ENCODE peak calls at places on chromosomes 5 and 9, in six cellular contexts. One of them, this sample, is unnamed. For H3K27me3, the result is how much of the 10 kb centered on the place peaks cover.

GRCh38 chr5:169295241-169295747 is 5.6 kb downstream of the SLIT3 start:
- DNase-seq in fibroblast of lung: no peak
- DNase-seq in tibial artery: no peak
- DNase-seq in IMR-90: no peak
- DNase-seq in tibial nerve: no peak
- DNase-seq in heart left ventricle: no peak
- DNase-seq in this sample: no peak

GRCh38 chr5:633521-633955 is 21.4 kb downstream of the CEP72 start:
- DNase-seq in fibroblast of lung: peak
- DNase-seq in tibial artery: no peak
- DNase-seq in IMR-90: peak
- DNase-seq in tibial nerve: no peak
- DNase-seq in heart left ventricle: no peak
- DNase-seq in this sample: peak

GRCh38 chr5:75510836-75511434 is 494 bp downstream of the CERT1 start:
- DNase-seq in fibroblast of lung: no peak
- DNase-seq in tibial artery: peak
- DNase-seq in IMR-90: peak
- DNase-seq in tibial nerve: peak
- DNase-seq in heart left ventricle: peak
- DNase-seq in this sample: peak

GRCh38 chr5:77984587-77984986 is 208.4 kb upstream of the TBCA start:
- DNase-seq in fibroblast of lung: no peak
- DNase-seq in tibial artery: no peak
- DNase-seq in IMR-90: no peak
- DNase-seq in tibial nerve: no peak
- DNase-seq in heart left ventricle: no peak
- DNase-seq in this sample: no peak

GRCh38 chr9:18982246-18982589 is 50.8 kb downstream of the SAXO1 start:
- DNase-seq in fibroblast of lung: no peak
- DNase-seq in tibial artery: no peak
- DNase-seq in IMR-90: no peak
- DNase-seq in tibial nerve: no peak
- DNase-seq in heart left ventricle: no peak
- DNase-seq in this sample: no peak

GRCh38 chr9:130467371-130467770 is 22.6 kb downstream of the ASS1 start:
- DNase-seq in fibroblast of lung: no peak
- DNase-seq in tibial artery: no peak
- DNase-seq in IMR-90: no peak
- DNase-seq in tibial nerve: no peak
- DNase-seq in heart left ventricle: no peak
- DNase-seq in this sample: no peak

GRCh38 chr5:124670672-124671592 is 75.5 kb downstream of the ZNF608 start:
- DNase-seq in fibroblast of lung: no peak
- DNase-seq in tibial artery: no peak
- DNase-seq in IMR-90: no peak
- DNase-seq in tibial nerve: no peak
- DNase-seq in heart left ventricle: no peak
- DNase-seq in this sample: no peak

GRCh38 chr5:175382171-175382570 is 61.8 kb downstream of the DRD1 start:
- DNase-seq in fibroblast of lung: no peak
- DNase-seq in tibial artery: no peak
- DNase-seq in IMR-90: no peak
- DNase-seq in tibial nerve: no peak
- DNase-seq in heart left ventricle: no peak
- DNase-seq in this sample: no peak

GRCh38 chr5:171861383-171861782 is 75.8 kb downstream of the SMIM23 start:
- DNase-seq in fibroblast of lung: peak
- DNase-seq in tibial artery: no peak
- DNase-seq in IMR-90: no peak
- DNase-seq in tibial nerve: no peak
- DNase-seq in heart left ventricle: no peak
- DNase-seq in this sample: no peak

GRCh38 chr5:111512026-111512405 is 319 bp downstream of the STARD4 start:
- DNase-seq in fibroblast of lung: peak
- DNase-seq in tibial artery: peak
- DNase-seq in IMR-90: peak
- DNase-seq in tibial nerve: peak
- DNase-seq in heart left ventricle: peak
- DNase-seq in this sample: no peak

GRCh38 chr5:141521244-141521781 is 32.4 kb downstream of the PCDHGC5 start:
- DNase-seq in fibroblast of lung: peak
- DNase-seq in tibial artery: peak
- DNase-seq in IMR-90: peak
- DNase-seq in tibial nerve: peak
- DNase-seq in heart left ventricle: no peak
- DNase-seq in this sample: no peak

GRCh38 chr5:159814810-159815585 is 101.3 kb upstream of the ADRA1B start:
- DNase-seq in fibroblast of lung: no peak
- DNase-seq in tibial artery: no peak
- DNase-seq in IMR-90: peak
- DNase-seq in tibial nerve: no peak
- DNase-seq in heart left ventricle: no peak
- DNase-seq in this sample: no peak

GRCh38 chr9:120861935-120862334 is 15.1 kb downstream of the PHF19 start:
- DNase-seq in fibroblast of lung: no peak
- DNase-seq in tibial artery: no peak
- DNase-seq in IMR-90: no peak
- DNase-seq in tibial nerve: no peak
- DNase-seq in heart left ventricle: no peak
- DNase-seq in this sample: no peak

GRCh38 chr5:72066658-72067057 is 40.6 kb upstream of the MAP1B start:
- DNase-seq in fibroblast of lung: peak
- DNase-seq in tibial artery: no peak
- DNase-seq in IMR-90: peak
- DNase-seq in tibial nerve: no peak
- DNase-seq in heart left ventricle: no peak
- DNase-seq in this sample: no peak

GRCh38 chr5:58868931-58869330 is 286.1 kb downstream of the RAB3C start:
- DNase-seq in fibroblast of lung: no peak
- DNase-seq in tibial artery: no peak
- DNase-seq in IMR-90: no peak
- DNase-seq in tibial nerve: no peak
- DNase-seq in heart left ventricle: no peak
- DNase-seq in this sample: no peak

GRCh38 chr5:80688648-80689420 is 34.1 kb upstream of the DHFR start:
- DNase-seq in fibroblast of lung: no peak
- DNase-seq in tibial artery: no peak
- DNase-seq in IMR-90: no peak
- DNase-seq in tibial nerve: no peak
- DNase-seq in heart left ventricle: no peak
- DNase-seq in this sample: no peak
- H3K27ac ChIP-seq in fibroblast of lung: no peak
- H3K27ac ChIP-seq in tibial artery: no peak
- H3K27ac ChIP-seq in IMR-90: no peak
- H3K27ac ChIP-seq in tibial nerve: no peak
- H3K27ac ChIP-seq in heart left ventricle: no peak
- H3K27ac ChIP-seq in this sample: no peak

GRCh38 chr9:135664266-135664665 is 1.2 kb downstream of the LCN9 start:
- DNase-seq in fibroblast of lung: no peak
- DNase-seq in tibial artery: no peak
- DNase-seq in IMR-90: no peak
- DNase-seq in tibial nerve: no peak
- DNase-seq in heart left ventricle: no peak
- DNase-seq in this sample: no peak

GRCh38 chr9:135663451-135663770 is 302 bp downstream of the LCN9 start:
- DNase-seq in fibroblast of lung: no peak
- DNase-seq in tibial artery: no peak
- DNase-seq in IMR-90: no peak
- DNase-seq in tibial nerve: no peak
- DNase-seq in heart left ventricle: peak
- DNase-seq in this sample: no peak

GRCh38 chr9:135662758-135663450 is at the start of gene LCN9:
- DNase-seq in fibroblast of lung: no peak
- DNase-seq in tibial artery: no peak
- DNase-seq in IMR-90: no peak
- DNase-seq in tibial nerve: no peak
- DNase-seq in heart left ventricle: peak
- DNase-seq in this sample: no peak

GRCh38 chr9:135664801-135665794 is 2.0 kb downstream of the LCN9 start:
- DNase-seq in fibroblast of lung: no peak
- DNase-seq in tibial artery: no peak
- DNase-seq in IMR-90: no peak
- DNase-seq in tibial nerve: no peak
- DNase-seq in heart left ventricle: no peak
- DNase-seq in this sample: no peak

GRCh38 chr9:135663857-135664256 is 748 bp downstream of the LCN9 start:
- DNase-seq in fibroblast of lung: no peak
- DNase-seq in tibial artery: no peak
- DNase-seq in IMR-90: no peak
- DNase-seq in tibial nerve: no peak
- DNase-seq in heart left ventricle: no peak
- DNase-seq in this sample: no peak
- H3K27me3 ChIP-seq in fibroblast of lung: under half
- H3K27me3 ChIP-seq in tibial artery: under half
- H3K27me3 ChIP-seq in IMR-90: under half
- H3K27me3 ChIP-seq in tibial nerve: under half
- H3K27me3 ChIP-seq in heart left ventricle: under half
- H3K27me3 ChIP-seq in this sample: under half

DNA sequence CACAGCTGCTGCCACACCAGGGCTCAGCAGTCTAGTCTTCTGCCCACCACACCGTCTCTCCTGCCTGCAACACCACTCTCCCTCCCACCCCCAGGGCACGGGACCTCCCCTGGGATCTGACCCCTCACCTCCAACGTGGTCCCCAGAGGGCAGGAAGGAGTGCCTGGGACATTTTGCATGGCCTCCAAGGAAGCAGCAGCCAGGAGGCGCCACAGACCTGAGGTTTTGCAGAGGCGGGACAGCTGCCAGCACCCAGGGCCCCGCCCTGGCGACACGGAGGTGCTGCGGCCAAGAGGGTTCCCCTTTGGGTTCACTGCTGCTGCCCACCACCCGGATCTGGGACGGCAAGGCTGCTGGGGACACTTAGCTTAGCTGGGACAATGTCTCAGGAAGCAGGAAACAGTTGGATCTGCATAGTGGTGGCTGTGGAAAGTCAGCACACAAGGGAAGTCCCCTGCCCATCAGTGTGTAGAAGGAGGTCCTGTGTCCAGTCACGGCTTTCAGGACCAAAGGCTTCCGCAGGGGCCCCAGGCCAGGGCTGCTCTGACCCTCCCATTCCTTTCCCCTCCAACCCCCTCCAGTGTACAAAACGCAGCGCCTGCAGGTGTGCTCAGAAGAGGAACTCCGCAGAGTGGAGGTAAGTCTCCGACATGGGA is 13.8 kb downstream of the PROP1 start:
- DNase-seq in fibroblast of lung: no peak
- DNase-seq in tibial artery: no peak
- DNase-seq in IMR-90: no peak
- DNase-seq in tibial nerve: no peak
- DNase-seq in heart left ventricle: no peak
- DNase-seq in this sample: no peak
- TF ChIP-seq CTCF in fibroblast of lung: no peak
- TF ChIP-seq CTCF in tibial artery: no peak
- TF ChIP-seq CTCF in IMR-90: no peak
- TF ChIP-seq CTCF in tibial nerve: no peak
- TF ChIP-seq CTCF in heart left ventricle: no peak
- TF ChIP-seq CTCF in this sample: no peak

GRCh38 chr9:90000925-90001324 is 396.1 kb downstream of the GADD45G start:
- DNase-seq in fibroblast of lung: peak
- DNase-seq in tibial artery: no peak
- DNase-seq in IMR-90: no peak
- DNase-seq in tibial nerve: no peak
- DNase-seq in heart left ventricle: no peak
- DNase-seq in this sample: no peak

GRCh38 chr9:90003046-90003355 is 398.2 kb downstream of the GADD45G start:
- DNase-seq in fibroblast of lung: no peak
- DNase-seq in tibial artery: peak
- DNase-seq in IMR-90: no peak
- DNase-seq in tibial nerve: no peak
- DNase-seq in heart left ventricle: no peak
- DNase-seq in this sample: no peak

GRCh38 chr9:90002299-90003045 is 397.7 kb downstream of the GADD45G start:
- DNase-seq in fibroblast of lung: no peak
- DNase-seq in tibial artery: no peak
- DNase-seq in IMR-90: no peak
- DNase-seq in tibial nerve: no peak
- DNase-seq in heart left ventricle: no peak
- DNase-seq in this sample: no peak

GRCh38 chr9:89999534-90000370 is 394.9 kb downstream of the GADD45G start:
- DNase-seq in fibroblast of lung: peak
- DNase-seq in tibial artery: peak
- DNase-seq in IMR-90: peak
- DNase-seq in tibial nerve: no peak
- DNase-seq in heart left ventricle: peak
- DNase-seq in this sample: peak

GRCh38 chr9:90001756-90002155 is 396.9 kb downstream of the GADD45G start:
- DNase-seq in fibroblast of lung: no peak
- DNase-seq in tibial artery: no peak
- DNase-seq in IMR-90: no peak
- DNase-seq in tibial nerve: no peak
- DNase-seq in heart left ventricle: no peak
- DNase-seq in this sample: no peak
- H3K27ac ChIP-seq in fibroblast of lung: no peak
- H3K27ac ChIP-seq in tibial artery: peak
- H3K27ac ChIP-seq in IMR-90: no peak
- H3K27ac ChIP-seq in tibial nerve: no peak
- H3K27ac ChIP-seq in heart left ventricle: peak
- H3K27ac ChIP-seq in this sample: no peak